ENCODE peak calls at places on chromosomes 6 and 20, in four cellular contexts. Z is aorta, P is pancreas, C is left ventricle myocardium inferior. R is an unnamed sample.

GRCh38 chr6:125083684-125083990 is 69.9 kb upstream of the TPD52L1 start:
- DNase-seq in Z (no peak), P (no peak), C (no peak), R (no peak)

GRCh38 chr6:134028438-134028837 is 24.0 kb downstream of the SLC2A12 start:
- DNase-seq in Z (no peak), P (no peak), C (no peak), R (no peak)

GRCh38 chr6:81384921-81385320 is 367.6 kb downstream of the TENT5A start:
- DNase-seq in Z (no peak), P (no peak), C (no peak), R (no peak)

GRCh38 chr6:156502969-156503504 is 274.1 kb upstream of the ARID1B start:
- DNase-seq in Z (no peak), P (no peak), C (no peak), R (no peak)

GRCh38 chr20:59001449-59002171 is 5.4 kb downstream of the CTSZ start:
- DNase-seq in Z (no peak), P (no peak), C (no peak), R (no peak)

GRCh38 chr6:20814494-20814893 is 280.2 kb downstream of the CDKAL1 start:
- DNase-seq in Z (no peak), P (no peak), C (no peak), R (no peak)

GRCh38 chr6:3456395-3456767 is 469 bp downstream of the SLC22A23 start:
- DNase-seq in Z (no peak), P (no peak), C (no peak), R (no peak)

GRCh38 chr20:3239867-3240775 is 1.1 kb upstream of the SLC4A11 start:
- DNase-seq in Z (no peak), P (no peak), C (no peak), R (no peak)

GRCh38 chr20:44901972-44902371 is 7.9 kb upstream of the PABPC1L start:
- DNase-seq in Z (no peak), P (no peak), C (no peak), R (no peak)

GRCh38 chr20:5002077-5002413 is 735 bp upstream of the SLC23A2 start:
- DNase-seq in Z (no peak), P (no peak), C (peak; percentile 18), R (no peak)

GRCh38 chr20:43507150-43508080 is at the start of gene L3MBTL1:
- DNase-seq in Z (peak; percentile 50), P (peak; percentile 70), C (peak; percentile 50), R (peak; percentile 59)

GRCh38 chr20:49247792-49248191 is 28.6 kb downstream of the DDX27 start:
- DNase-seq in Z (no peak), P (no peak), C (no peak), R (no peak)

GRCh38 chr20:31682352-31682751 is 40.3 kb downstream of the BCL2L1 start:
- DNase-seq in Z (no peak), P (no peak), C (no peak), R (no peak)

GRCh38 chr6:38720295-38720694 is 5.2 kb downstream of the DNAH8 start:
- DNase-seq in Z (no peak), P (no peak), C (no peak), R (no peak)

GRCh38 chr6:106397441-106397840 is 36.9 kb downstream of the CRYBG1 start:
- DNase-seq in Z (no peak), P (no peak), C (no peak), R (no peak)

GRCh38 chr20:38227578-38228360 is 32.8 kb downstream of the KIAA1755 start:
- DNase-seq in Z (no peak), P (no peak), C (no peak), R (no peak)

GRCh38 chr20:5033566-5033965 is 32.3 kb upstream of the SLC23A2 start:
- DNase-seq in Z (no peak), P (no peak), C (no peak), R (no peak)

GRCh38 chr6:84762941-84763396 is 1.4 kb downstream of the TBX18 start:
- DNase-seq in Z (peak; percentile 80), P (no peak), C (no peak), R (peak; percentile 19)

GRCh38 chr6:140052757-140053729 is 678.6 kb upstream of the CITED2 start:
- DNase-seq in Z (no peak), P (no peak), C (no peak), R (no peak)

GRCh38 chr6:99016355-99016754 is 68.6 kb upstream of the FBXL4 start:
- DNase-seq in Z (no peak), P (no peak), C (no peak), R (no peak)

GRCh38 chr20:35008411-35009342 is 53.0 kb downstream of the MYH7B start:
- DNase-seq in Z (peak; percentile 86), P (peak; percentile 81), C (no peak), R (peak; percentile 98)

GRCh38 chr6:130913119-130913518 is 85.9 kb downstream of the SMLR1 start:
- DNase-seq in Z (no peak), P (no peak), C (no peak), R (no peak)

GRCh38 chr6:82076855-82077254 is 170.7 kb downstream of the IBTK start:
- DNase-seq in Z (no peak), P (no peak), C (no peak), R (no peak)

GRCh38 chr20:61628901-61629300 is 376.8 kb downstream of the CDH4 start:
- DNase-seq in Z (no peak), P (no peak), C (no peak), R (no peak)

GRCh38 chr20:62977613-62978558 is 25.4 kb downstream of the SLC17A9 start:
- DNase-seq in Z (no peak), P (no peak), C (no peak), R (no peak)

GRCh38 chr6:55040102-55040848 is 134.0 kb upstream of the HCRTR2 start:
- DNase-seq in Z (no peak), P (no peak), C (no peak), R (no peak)

GRCh38 chr6:41037107-41037900 is 1.7 kb downstream of the UNC5CL start:
- DNase-seq in Z (no peak), P (no peak), C (no peak), R (no peak)

GRCh38 chr20:33209789-33210188 is 7.4 kb upstream of the BPIFA3 start:
- DNase-seq in Z (peak; percentile 61), P (peak; percentile 78), C (peak; percentile 47), R (peak; percentile 76)

GRCh38 chr6:33320315-33321181 is 3.0 kb upstream of the ZBTB22 start:
- DNase-seq in Z (peak; percentile 89), P (peak; percentile 73), C (peak; percentile 63), R (peak; percentile 92)

GRCh38 chr20:62583424-62583920 is 58.8 kb upstream of the SLCO4A1 start:
- DNase-seq in Z (no peak), P (no peak), C (no peak), R (peak; percentile 20)

GRCh38 chr6:46989384-46989783 is 52.7 kb downstream of the ADGRF1 start:
- DNase-seq in Z (no peak), P (no peak), C (no peak), R (peak; percentile 25)

GRCh38 chr20:58576590-58576944 is 61.4 kb upstream of the APCDD1L start:
- DNase-seq in Z (peak; percentile 32), P (no peak), C (no peak), R (peak; percentile 9)

GRCh38 chr6:89928604-89929003 is 34.3 kb downstream of the GJA10 start:
- DNase-seq in Z (no peak), P (no peak), C (no peak), R (no peak)

GRCh38 chr6:28158318-28158717 is 16.6 kb downstream of the ZKSCAN8 start:
- DNase-seq in Z (no peak), P (no peak), C (no peak), R (no peak)

GRCh38 chr20:11247059-11247630 is 573.3 kb upstream of the JAG1 start:
- DNase-seq in Z (no peak), P (no peak), C (no peak), R (no peak)

GRCh38 chr6:2861071-2861821 is 19.6 kb upstream of the SERPINB1 start:
- DNase-seq in Z (no peak), P (no peak), C (no peak), R (no peak)

DNA sequence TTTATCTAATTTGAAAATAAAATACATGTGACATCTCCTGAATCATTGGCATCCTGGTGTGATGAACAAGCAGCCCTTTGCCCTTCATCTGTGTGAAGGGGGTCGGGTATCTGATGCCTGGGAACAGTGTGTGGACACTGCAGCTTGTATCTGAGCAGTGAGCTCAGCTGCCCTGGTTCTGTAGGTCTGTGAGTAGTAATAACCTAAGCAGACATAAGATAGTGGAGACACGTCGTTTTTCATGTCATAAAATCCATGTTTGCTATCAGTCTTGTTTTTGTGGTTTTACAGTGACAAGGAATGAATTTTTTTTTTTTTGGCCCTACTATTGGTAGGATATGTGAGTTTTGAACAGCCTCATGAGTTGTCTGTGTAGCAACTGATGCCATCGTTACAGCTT is 133.0 kb downstream of the JARID2 start:
- DNase-seq in Z (no peak), P (no peak), C (no peak), R (no peak)
- H3K4me1 ChIP-seq in Z (peaks cover 13% of the 10 kb centered on the region), P (peaks cover 4% of the 10 kb centered on the region), C (peaks cover 54% of the 10 kb centered on the region), R (no peaks in the 10 kb centered on the region)

GRCh38 chr6:112882381-112882780 is 535.3 kb downstream of the RFPL4B start:
- DNase-seq in Z (no peak), P (no peak), C (no peak), R (no peak)
- H3K27me3 ChIP-seq in Z (no peaks in the 10 kb centered on the region), P (no peaks in the 10 kb centered on the region), C (no peaks in the 10 kb centered on the region), R (no peaks in the 10 kb centered on the region)

GRCh38 chr6:92684386-92684785 is 735.0 kb downstream of the EPHA7 start:
- DNase-seq in Z (no peak), P (no peak), C (no peak), R (no peak)
- H3K4me1 ChIP-seq in Z (no peaks in the 10 kb centered on the region), P (no peaks in the 10 kb centered on the region), C (no peaks in the 10 kb centered on the region), R (no peaks in the 10 kb centered on the region)

DNA sequence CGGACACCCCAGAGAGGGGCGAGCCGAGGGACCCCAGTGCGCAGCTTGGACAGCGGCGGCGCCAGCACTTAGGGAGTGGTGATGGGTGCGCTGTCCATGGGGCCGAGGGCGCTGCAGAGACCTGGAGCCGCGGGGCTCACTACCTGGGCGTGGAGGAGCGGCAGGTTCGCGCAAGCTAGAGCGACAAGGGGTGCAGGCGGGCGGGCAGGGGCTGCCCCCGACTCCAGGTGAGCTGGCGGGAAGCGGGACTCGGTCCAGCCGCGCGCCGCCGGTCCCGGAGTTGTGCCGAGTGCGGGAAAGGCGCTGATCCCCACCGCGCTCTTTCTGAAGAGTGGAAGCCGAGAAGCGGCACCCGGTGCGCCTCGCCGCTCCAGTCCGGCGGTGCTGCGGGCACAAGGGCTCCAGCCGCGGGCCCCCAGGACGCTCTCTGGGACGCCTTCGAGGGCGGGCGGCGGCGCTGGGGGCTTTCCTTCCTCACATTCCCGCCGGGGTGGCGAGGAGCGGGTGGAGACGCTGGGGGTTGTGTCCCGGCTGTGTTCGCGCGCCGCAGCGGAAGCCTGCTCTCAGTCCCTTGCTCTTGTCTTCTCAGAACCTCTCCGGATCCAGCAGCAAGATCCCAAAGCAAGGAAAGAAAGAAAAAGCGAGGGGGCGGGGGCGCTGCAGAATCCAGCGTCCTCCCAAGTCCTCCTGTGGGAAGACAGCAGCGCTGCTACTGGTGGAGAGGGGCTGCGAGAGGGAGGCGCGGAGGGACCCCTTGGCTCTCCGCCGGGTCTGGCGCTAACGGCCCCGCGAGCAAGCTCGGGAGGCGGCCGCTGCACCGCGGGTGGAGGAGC is at the start of gene B3GAT2:
- DNase-seq in Z (peak; percentile 40), P (peak; percentile 18), C (no peak), R (no peak)
- H3K27me3 ChIP-seq in Z (no peaks in the 10 kb centered on the region), P (no peaks in the 10 kb centered on the region), C (peaks cover 67% of the 10 kb centered on the region), R (peaks cover 23% of the 10 kb centered on the region)

GRCh38 chr6:39933669-39934059 is 598 bp downstream of the MOCS1 start:
- DNase-seq in Z (no peak), P (no peak), C (no peak), R (no peak)
- H3K4me1 ChIP-seq in Z (peaks cover 14% of the 10 kb centered on the region), P (peaks cover 20% of the 10 kb centered on the region), C (peaks cover 79% of the 10 kb centered on the region), R (peaks cover 7% of the 10 kb centered on the region)

R was measured in adrenal gland.